ENCODE peak calls at places on chromosomes 1 and 21, in four cellular contexts. G, R, H and O are unnamed samples.
A peak's percentile ranks its signal among the peaks of the same experiment; 100 is the strongest.

GRCh38 chr1:76068542-76068941 is 6.0 kb upstream of the ST6GALNAC3 start:
- DNase-seq in G (no peak), R (no peak), H (no peak), O (no peak)

GRCh38 chr1:1132042-1132927 is 16.4 kb upstream of the C1orf159 start:
- DNase-seq in G (no peak), R (no peak), H (no peak), O (no peak)

GRCh38 chr21:46189959-46190490 is 5.8 kb upstream of the SPATC1L start:
- DNase-seq in G (peak; percentile 67), R (no peak), H (no peak), O (no peak)

GRCh38 chr1:53431725-53432306 is 27.4 kb upstream of the DMRTB1 start:
- DNase-seq in G (no peak), R (no peak), H (no peak), O (no peak)

GRCh38 chr1:71593523-71593922 is 512.7 kb upstream of the ZRANB2 start:
- DNase-seq in G (no peak), R (no peak), H (no peak), O (no peak)

GRCh38 chr21:35142036-35142825 is 93.1 kb upstream of the RUNX1 start:
- DNase-seq in G (no peak), R (no peak), H (no peak), O (no peak)

GRCh38 chr1:224762701-224763100 is 146.6 kb downstream of the CNIH3 start:
- DNase-seq in G (no peak), R (no peak), H (no peak), O (no peak)

GRCh38 chr1:154608522-154609294 is 722 bp upstream of the ADAR start:
- DNase-seq in G (peak; percentile 79), R (peak; percentile 44), H (peak; percentile 14), O (peak; percentile 14)

GRCh38 chr1:2135425-2135824 is 59.1 kb downstream of the FAAP20 start:
- DNase-seq in G (peak; percentile 90), R (no peak), H (no peak), O (no peak)

GRCh38 chr1:89965203-89965900 is 29.6 kb upstream of the ZNF326 start:
- DNase-seq in G (no peak), R (no peak), H (no peak), O (no peak)

GRCh38 chr1:45583666-45584350 is at the start of gene NASP:
- DNase-seq in G (peak; percentile 93), R (peak; percentile 95), H (peak; percentile 95), O (peak; percentile 88)

GRCh38 chr1:88683516-88683847 is 591 bp upstream of the PKN2 start:
- DNase-seq in G (no peak), R (no peak), H (peak; percentile 39), O (peak; percentile 38)

GRCh38 chr1:22262583-22262982 is 119.7 kb upstream of the WNT4 start:
- DNase-seq in G (no peak), R (no peak), H (no peak), O (no peak)

GRCh38 chr1:95770596-95770995 is 536.6 kb downstream of the RWDD3 start:
- DNase-seq in G (no peak), R (no peak), H (no peak), O (no peak)

GRCh38 chr1:42957880-42958487 is 684 bp downstream of the SLC2A1 start:
- DNase-seq in G (no peak), R (peak; percentile 61), H (peak; percentile 51), O (peak; percentile 46)